ENCODE peak calls at places on chromosomes 12 and 14, in eight cellular contexts. Y, Z, Q, I, D, P, W and N are unnamed samples.

GRCh38 chr12:46494424-46494823 is 121.9 kb upstream of the SLC38A2 start:
- DNase-seq in Y (no peak), Z (peak), Q (no peak), I (no peak), D (no peak), P (peak), W (no peak), N (no peak)

GRCh38 chr14:24297190-24297964 is 2.2 kb downstream of the DHRS1 start:
- DNase-seq in Y (no peak), Z (peak), Q (no peak), I (no peak), D (peak), P (peak), W (no peak), N (no peak)

GRCh38 chr14:61226015-61226654 is 55.0 kb downstream of the TMEM30B start:
- DNase-seq in Y (no peak), Z (no peak), Q (no peak), I (no peak), D (no peak), P (no peak), W (no peak), N (no peak)

GRCh38 chr12:26346748-26347147 is 151.4 kb downstream of the SSPN start:
- DNase-seq in Y (no peak), Z (no peak), Q (no peak), I (no peak), D (no peak), P (no peak), W (no peak), N (no peak)

GRCh38 chr12:106918746-106919145 is 37.0 kb upstream of the TMEM263 start:
- DNase-seq in Y (no peak), Z (no peak), Q (no peak), I (no peak), D (peak), P (peak), W (no peak), N (no peak)

GRCh38 chr12:100576311-100577036 is 3.0 kb downstream of the GAS2L3 start:
- DNase-seq in Y (no peak), Z (peak), Q (no peak), I (no peak), D (peak), P (no peak), W (no peak), N (no peak)

GRCh38 chr12:100799770-100800169 is 5.2 kb downstream of the ANO4 start:
- DNase-seq in Y (no peak), Z (no peak), Q (no peak), I (no peak), D (no peak), P (no peak), W (no peak), N (no peak)

GRCh38 chr12:20620311-20620710 is 74.8 kb upstream of the SLCO1C1 start:
- DNase-seq in Y (no peak), Z (no peak), Q (no peak), I (no peak), D (no peak), P (no peak), W (no peak), N (no peak)

GRCh38 chr12:101076940-101077351 is 133.1 kb downstream of the SLC5A8 start:
- DNase-seq in Y (no peak), Z (peak), Q (no peak), I (no peak), D (no peak), P (no peak), W (no peak), N (no peak)

GRCh38 chr12:118645219-118645618 is 268.9 kb downstream of the SUDS3 start:
- DNase-seq in Y (peak), Z (no peak), Q (no peak), I (no peak), D (peak), P (peak), W (no peak), N (no peak)

GRCh38 chr12:47905313-47905730 is 528 bp upstream of the VDR start:
- DNase-seq in Y (peak), Z (no peak), Q (peak), I (peak), D (peak), P (peak), W (peak), N (no peak)